ENCODE peak calls at places on chromosomes 3 and 15, in five cellular contexts. One of them, this sample, is unnamed. For H3K4me1, the result is how much of the 10 kb centered on the place peaks cover.

GRCh38 chr3:169668081-169668956 is 4.8 kb upstream of the MECOM start:
- DNase-seq in HepG2: no peak
- DNase-seq in A549: no peak
- DNase-seq in K562: no peak
- DNase-seq in GM12878: no peak
- DNase-seq in this sample: peak

GRCh38 chr3:196287066-196287404 is 491 bp downstream of the PCYT1A start:
- DNase-seq in K562: no peak
- DNase-seq in A549: peak
- DNase-seq in HepG2: no peak
- DNase-seq in GM12878: no peak
- DNase-seq in this sample: peak

GRCh38 chr3:8494332-8494731 is 7.3 kb upstream of the LMCD1 start:
- DNase-seq in A549: no peak
- DNase-seq in K562: no peak
- DNase-seq in GM12878: no peak
- DNase-seq in HepG2: no peak
- DNase-seq in this sample: no peak

GRCh38 chr15:89203705-89204273 is 17.6 kb downstream of the RLBP1 start:
- DNase-seq in A549: no peak
- DNase-seq in GM12878: no peak
- DNase-seq in HepG2: no peak
- DNase-seq in K562: no peak
- DNase-seq in this sample: no peak

GRCh38 chr3:143172313-143173054 is 52.9 kb downstream of the CHST2 start:
- DNase-seq in HepG2: no peak
- DNase-seq in K562: no peak
- DNase-seq in GM12878: no peak
- DNase-seq in A549: no peak
- DNase-seq in this sample: no peak

GRCh38 chr15:47364671-47365141 is 352.6 kb upstream of the SEMA6D start:
- DNase-seq in K562: no peak
- DNase-seq in HepG2: no peak
- DNase-seq in GM12878: no peak
- DNase-seq in A549: no peak
- DNase-seq in this sample: no peak

GRCh38 chr15:70566047-70566835 is 197.1 kb downstream of the UACA start:
- DNase-seq in K562: no peak
- DNase-seq in HepG2: no peak
- DNase-seq in GM12878: no peak
- DNase-seq in A549: no peak
- DNase-seq in this sample: peak

GRCh38 chr3:64715211-64715982 is 27.6 kb upstream of the ADAMTS9 start:
- DNase-seq in HepG2: no peak
- DNase-seq in K562: no peak
- DNase-seq in GM12878: no peak
- DNase-seq in A549: no peak
- DNase-seq in this sample: no peak

GRCh38 chr15:71079208-71080044 is 35.8 kb upstream of the THSD4 start:
- DNase-seq in K562: no peak
- DNase-seq in GM12878: no peak
- DNase-seq in A549: no peak
- DNase-seq in HepG2: no peak
- DNase-seq in this sample: no peak

GRCh38 chr15:51382787-51383186 is 41.3 kb downstream of the GLDN start:
- DNase-seq in A549: peak
- DNase-seq in HepG2: peak
- DNase-seq in K562: peak
- DNase-seq in GM12878: no peak
- DNase-seq in this sample: peak

GRCh38 chr3:197362086-197362485 is 63.7 kb upstream of the DLG1 start:
- DNase-seq in HepG2: no peak
- DNase-seq in GM12878: no peak
- DNase-seq in A549: no peak
- DNase-seq in K562: no peak
- DNase-seq in this sample: no peak

GRCh38 chr15:39392469-39393047 is 188.3 kb upstream of the THBS1 start:
- DNase-seq in A549: no peak
- DNase-seq in HepG2: no peak
- DNase-seq in K562: no peak
- DNase-seq in GM12878: no peak
- DNase-seq in this sample: no peak

GRCh38 chr15:39393575-39394335 is 187.1 kb upstream of the THBS1 start:
- DNase-seq in GM12878: no peak
- DNase-seq in K562: no peak
- DNase-seq in HepG2: peak
- DNase-seq in A549: no peak
- DNase-seq in this sample: no peak

GRCh38 chr15:39391230-39391629 is 189.6 kb upstream of the THBS1 start:
- DNase-seq in K562: no peak
- DNase-seq in A549: no peak
- DNase-seq in GM12878: no peak
- DNase-seq in HepG2: no peak
- DNase-seq in this sample: no peak

DNA sequence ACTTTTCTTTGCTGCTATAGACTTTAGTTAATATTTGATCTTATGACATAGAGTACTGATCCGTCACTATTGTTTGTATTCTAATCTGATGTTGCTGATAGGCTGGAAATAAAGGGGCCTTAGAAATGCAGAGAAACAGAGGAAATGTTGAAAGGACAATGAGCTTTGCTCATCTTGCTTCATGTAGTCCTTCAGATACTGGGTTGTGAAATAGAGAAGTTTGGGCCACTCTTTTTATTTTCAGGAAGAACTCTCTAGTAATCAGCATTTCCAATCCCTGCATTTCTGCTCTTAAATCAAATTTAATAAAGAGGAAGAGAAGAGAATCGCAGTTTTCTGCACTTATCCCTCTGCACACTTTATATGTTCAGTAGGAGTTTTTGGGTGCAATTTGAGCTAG is 192.8 kb upstream of the THBS1 start:
- DNase-seq in K562: no peak
- DNase-seq in HepG2: peak
- DNase-seq in A549: no peak
- DNase-seq in GM12878: no peak
- DNase-seq in this sample: no peak
- H3K4me1 ChIP-seq in K562: under half
- H3K4me1 ChIP-seq in HepG2: under half
- H3K4me1 ChIP-seq in A549: under half
- H3K4me1 ChIP-seq in GM12878: under half
- H3K4me1 ChIP-seq in this sample: under half

GRCh38 chr3:58414538-58415197 is 19.0 kb downstream of the PDHB start:
- DNase-seq in A549: peak
- DNase-seq in K562: peak
- DNase-seq in HepG2: peak
- DNase-seq in GM12878: no peak
- DNase-seq in this sample: peak
- TF ChIP-seq JUNB in A549: no peak
- TF ChIP-seq JUNB in K562: no peak
- TF ChIP-seq JUNB in HepG2: no peak
- TF ChIP-seq JUNB in GM12878: no peak
- TF ChIP-seq JUNB in this sample: no peak

GRCh38 chr3:49806838-49807237 is 3.8 kb downstream of the INKA1 start:
- DNase-seq in HepG2: no peak
- DNase-seq in A549: no peak
- DNase-seq in GM12878: no peak
- DNase-seq in K562: no peak
- DNase-seq in this sample: no peak
- H3K4me1 ChIP-seq in HepG2: half or more
- H3K4me1 ChIP-seq in A549: under half
- H3K4me1 ChIP-seq in GM12878: under half
- H3K4me1 ChIP-seq in K562: under half
- H3K4me1 ChIP-seq in this sample: under half

GRCh38 chr3:160617636-160618035 is 52.3 kb upstream of the KPNA4 start:
- DNase-seq in A549: no peak
- DNase-seq in K562: no peak
- DNase-seq in HepG2: no peak
- DNase-seq in GM12878: no peak
- DNase-seq in this sample: peak
- TF ChIP-seq JUNB in A549: no peak
- TF ChIP-seq JUNB in K562: no peak
- TF ChIP-seq JUNB in HepG2: no peak
- TF ChIP-seq JUNB in GM12878: no peak
- TF ChIP-seq JUNB in this sample: no peak

DNA sequence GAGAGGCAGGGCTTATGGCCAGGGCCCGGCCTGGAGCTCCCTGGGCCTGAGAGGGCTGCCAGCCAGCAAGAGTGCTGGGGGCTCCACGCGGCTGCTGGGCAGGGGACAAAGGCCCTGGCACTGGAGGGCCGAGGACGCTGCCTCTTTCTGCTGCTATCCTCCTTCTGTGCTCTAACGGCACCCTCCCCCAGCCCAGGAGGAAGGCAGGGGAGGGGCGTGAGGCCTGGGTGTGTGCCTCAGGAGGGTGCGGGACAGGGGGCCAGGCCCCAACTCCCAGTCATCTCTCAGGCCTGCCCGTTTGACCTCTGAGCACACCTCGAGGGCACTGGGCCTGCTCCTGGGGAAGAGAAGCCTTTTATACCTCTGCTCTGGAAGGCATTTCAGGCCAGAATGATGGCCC is 115.5 kb downstream of the ADCY5 start:
- DNase-seq in A549: no peak
- DNase-seq in K562: no peak
- DNase-seq in GM12878: no peak
- DNase-seq in HepG2: no peak
- DNase-seq in this sample: no peak
- H3K4me1 ChIP-seq in A549: under half
- H3K4me1 ChIP-seq in K562: under half
- H3K4me1 ChIP-seq in GM12878: under half
- H3K4me1 ChIP-seq in HepG2: under half
- H3K4me1 ChIP-seq in this sample: under half

This sample was measured in GM23338.